ENCODE peak calls at places on chromosome X, in six cellular contexts. J is left ventricle myocardium superior; Q is neural crest cell; M is NCI-H1092 treated with DMSO at 0.1 percent for 48 hours; S is MM.1S; A is activated CD4-positive, CD25-positive, alpha-beta regulatory T cell treated with anti-CD3 and anti-CD28 coated beads, Interleukin-2, amount 50 U/mL, for 72 hours. H is an unnamed sample.

GRCh38 chrX:105608745-105609144 is 213.6 kb upstream of the NRK start:
- DNase-seq in J (no peak), Q (no peak), M (no peak), S (no peak), A (no peak), H (no peak)

GRCh38 chrX:149510386-149510785 is 5.3 kb upstream of the IDS start:
- DNase-seq in J (no peak), Q (no peak), M (no peak), S (no peak), A (no peak), H (no peak)

GRCh38 chrX:10401239-10401638 is 219.1 kb downstream of the MID1 start:
- DNase-seq in J (no peak), Q (no peak), M (no peak), S (no peak), A (no peak), H (no peak)

GRCh38 chrX:68433155-68433980 is at the start of gene OPHN1:
- DNase-seq in J (peak), Q (peak), M (no peak), S (no peak), A (no peak), H (peak)

GRCh38 chrX:68193786-68194185 is 239.5 kb downstream of the OPHN1 start:
- DNase-seq in J (no peak), Q (no peak), M (no peak), S (no peak), A (no peak), H (no peak)

GRCh38 chrX:150238656-150239382 is 124.3 kb upstream of the MAMLD1 start:
- DNase-seq in J (no peak), Q (no peak), M (no peak), S (no peak), A (no peak), H (no peak)

GRCh38 chrX:11458175-11458574 is 165.0 kb downstream of the AMELX start:
- DNase-seq in J (peak), Q (no peak), M (no peak), S (no peak), A (no peak), H (no peak)

GRCh38 chrX:21735038-21735752 is 22.7 kb downstream of the SMPX start:
- DNase-seq in J (no peak), Q (no peak), M (no peak), S (no peak), A (no peak), H (no peak)

GRCh38 chrX:100994352-100995281 is 25.1 kb downstream of the ARL13A start:
- DNase-seq in J (no peak), Q (no peak), M (no peak), S (no peak), A (no peak), H (no peak)

GRCh38 chrX:14916017-14916674 is 42.9 kb downstream of the MOSPD2 start:
- DNase-seq in J (no peak), Q (no peak), M (no peak), S (no peak), A (no peak), H (no peak)

GRCh38 chrX:118726887-118727685 is at the start of gene IL13RA1:
- DNase-seq in J (peak), Q (peak), M (peak), S (peak), A (peak), H (peak)

GRCh38 chrX:68947882-68948605 is 119.2 kb downstream of the EFNB1 start:
- DNase-seq in J (no peak), Q (no peak), M (no peak), S (no peak), A (no peak), H (no peak)

GRCh38 chrX:132209527-132209926 is 9.7 kb downstream of the RAP2C start:
- DNase-seq in J (no peak), Q (no peak), M (no peak), S (no peak), A (no peak), H (no peak)

GRCh38 chrX:9525511-9526248 is 60.8 kb downstream of the TBL1X start:
- DNase-seq in J (no peak), Q (peak), M (no peak), S (no peak), A (no peak), H (no peak)

GRCh38 chrX:121128946-121129345 is 81.5 kb downstream of the GLUD2 start:
- DNase-seq in J (no peak), Q (no peak), M (no peak), S (no peak), A (no peak), H (no peak)

GRCh38 chrX:112868586-112868985 is 28.0 kb upstream of the AMOT start:
- DNase-seq in J (no peak), Q (no peak), M (no peak), S (no peak), A (no peak), H (no peak)

GRCh38 chrX:119729408-119730201 is 28.8 kb upstream of the SOWAHD start:
- DNase-seq in J (peak), Q (peak), M (peak), S (peak), A (peak), H (peak)

GRCh38 chrX:39869846-39870601 is 227.7 kb downstream of the BCOR start:
- DNase-seq in J (no peak), Q (no peak), M (no peak), S (no peak), A (peak), H (no peak)

GRCh38 chrX:18041656-18042055 is 179.0 kb downstream of the BEND2 start:
- DNase-seq in J (no peak), Q (no peak), M (no peak), S (no peak), A (no peak), H (no peak)

GRCh38 chrX:30627818-30628652 is 25.2 kb upstream of the GK start:
- DNase-seq in J (no peak), Q (no peak), M (no peak), S (no peak), A (no peak), H (no peak)